ENCODE peak calls at places on chromosome 18, in five cellular contexts. U is stomach, F is left ventricle myocardium inferior, Q is choroid plexus epithelial cell, O is retinal pigment epithelial cell. C is an unnamed sample.

GRCh38 chr18:31225668-31226067 is 63.0 kb upstream of the DSC1 start:
- DNase-seq in U (no peak), F (peak; percentile 42), Q (peak; percentile 93), O (peak; percentile 80), C (peak; percentile 91)

GRCh38 chr18:29892960-29893558 is 1149.5 kb downstream of the DSC3 start:
- DNase-seq in U (no peak), F (no peak), Q (peak; percentile 6), O (no peak), C (no peak)

GRCh38 chr18:6327895-6328623 is 86.7 kb downstream of the L3MBTL4 start:
- DNase-seq in U (no peak), F (no peak), Q (no peak), O (peak; percentile 24), C (no peak)

GRCh38 chr18:79626905-79627749 is 52.5 kb upstream of the CTDP1 start:
- DNase-seq in U (no peak), F (no peak), Q (no peak), O (no peak), C (no peak)

GRCh38 chr18:79522451-79523220 is 126.9 kb downstream of the NFATC1 start:
- DNase-seq in U (no peak), F (no peak), Q (no peak), O (no peak), C (no peak)

GRCh38 chr18:4267641-4268040 is 187.5 kb downstream of the DLGAP1 start:
- DNase-seq in U (no peak), F (no peak), Q (no peak), O (no peak), C (no peak)

GRCh38 chr18:38301621-38302020 is 736.0 kb upstream of the CELF4 start:
- DNase-seq in U (no peak), F (no peak), Q (peak; percentile 0), O (peak; percentile 59), C (no peak)

GRCh38 chr18:43869451-43870008 is 592.2 kb upstream of the SYT4 start:
- DNase-seq in U (no peak), F (no peak), Q (peak; percentile 88), O (peak; percentile 40), C (peak; percentile 71)

GRCh38 chr18:7230646-7231349 is at the start of gene LRRC30:
- DNase-seq in U (no peak), F (no peak), Q (no peak), O (no peak), C (no peak)

GRCh38 chr18:69257861-69258458 is 142.7 kb upstream of the DOK6 start:
- DNase-seq in U (no peak), F (no peak), Q (peak; percentile 82), O (peak; percentile 74), C (peak; percentile 73)

GRCh38 chr18:73688851-73689659 is 458.6 kb downstream of the FBXO15 start:
- DNase-seq in U (no peak), F (no peak), Q (peak; percentile 83), O (peak; percentile 96), C (peak; percentile 46)

GRCh38 chr18:31267823-31268481 is 50.0 kb upstream of the DSG1 start:
- DNase-seq in U (no peak), F (no peak), Q (no peak), O (no peak), C (no peak)

GRCh38 chr18:75860166-75860565 is 432.7 kb upstream of the SMIM21 start:
- DNase-seq in U (no peak), F (no peak), Q (no peak), O (no peak), C (no peak)

GRCh38 chr18:56756971-56757370 is 105.8 kb downstream of the WDR7 start:
- DNase-seq in U (no peak), F (no peak), Q (no peak), O (no peak), C (no peak)

GRCh38 chr18:72233106-72233505 is 311.0 kb downstream of the CBLN2 start:
- DNase-seq in U (no peak), F (no peak), Q (no peak), O (no peak), C (no peak)

GRCh38 chr18:37778417-37779165 is 213.0 kb upstream of the CELF4 start:
- DNase-seq in U (peak; percentile 46), F (peak; percentile 45), Q (peak; percentile 32), O (peak; percentile 6), C (peak; percentile 22)

GRCh38 chr18:66958309-66958708 is 354.4 kb upstream of the CDH19 start:
- DNase-seq in U (no peak), F (no peak), Q (no peak), O (no peak), C (no peak)

DNA sequence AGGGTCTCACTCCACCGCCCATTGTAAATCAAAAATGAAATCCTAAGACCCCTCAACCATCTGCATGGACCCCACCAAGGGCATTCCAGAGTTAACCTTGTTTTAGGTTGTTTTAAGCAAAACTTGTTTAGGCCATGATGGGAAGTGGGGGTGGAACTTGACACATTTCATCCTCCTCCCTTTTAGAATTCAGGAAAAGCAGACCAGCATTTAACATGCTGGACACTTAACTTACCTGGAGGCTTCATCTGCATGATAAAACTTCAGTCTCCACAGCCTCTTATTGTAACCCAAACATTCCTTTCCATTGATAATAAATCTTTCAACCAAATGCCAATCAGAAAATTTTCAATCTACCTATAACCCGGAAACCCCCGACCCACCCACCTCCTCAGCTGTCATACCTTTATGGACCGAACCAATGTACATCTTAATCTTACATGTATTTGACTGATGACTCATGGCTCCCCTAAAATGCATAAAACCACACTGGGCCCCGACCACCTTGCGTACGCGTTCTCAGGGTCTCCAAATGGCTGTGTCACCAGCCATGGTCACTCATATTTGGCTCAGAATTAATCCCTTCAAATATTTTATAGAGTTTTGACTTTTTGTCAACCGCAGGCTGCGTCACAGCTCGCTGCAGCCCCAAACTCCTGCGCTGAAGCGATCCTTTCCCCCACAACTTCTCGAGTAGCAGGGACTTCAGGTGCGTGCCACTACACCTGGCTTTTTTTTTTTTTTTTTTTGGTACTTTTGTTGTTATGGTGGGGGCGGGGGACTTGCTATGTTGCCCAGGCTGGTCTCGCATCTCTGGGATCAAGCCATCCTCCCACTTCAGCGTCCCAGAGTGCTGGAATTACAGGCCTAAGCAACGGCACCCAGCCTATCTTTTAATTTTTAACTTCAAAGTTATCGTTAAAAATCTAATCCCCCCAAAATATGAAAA is 917 bp downstream of the MPPE1 start:
- DNase-seq in U (no peak), F (no peak), Q (no peak), O (no peak), C (no peak)
- H3K4me3 ChIP-seq in U (peak overlapping the region; percentile 89), F (peak overlapping the region; percentile 90), Q (peak overlapping the region; percentile 90), O (peak overlapping the region; percentile 69), C (peak overlapping the region; percentile 84)

DNA sequence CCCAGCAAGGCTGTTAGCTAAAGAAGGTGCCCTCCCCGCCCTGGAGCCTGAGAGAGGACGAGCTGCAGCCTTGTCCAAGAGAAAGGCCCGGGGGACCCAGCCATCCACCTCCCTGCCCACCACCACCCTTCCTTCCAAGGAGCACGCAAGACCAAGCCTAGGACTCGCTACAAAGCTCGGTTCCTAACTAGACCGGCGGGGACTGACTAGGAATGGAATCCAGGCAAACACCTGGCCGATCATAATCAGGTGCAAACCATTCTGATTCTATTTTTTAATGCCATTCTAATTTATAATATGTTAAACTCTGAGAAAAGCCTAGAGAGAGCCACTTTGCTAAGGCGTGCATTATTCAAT is 19.7 kb upstream of the TUBB6 start:
- DNase-seq in U (no peak), F (no peak), Q (no peak), O (no peak), C (no peak)
- H3K4me3 ChIP-seq in U (peak overlapping the region; percentile 47), F (peak overlapping the region; percentile 65), Q (peak overlapping the region; percentile 57), O (peak overlapping the region; percentile 57), C (peak overlapping the region; percentile 58)

GRCh38 chr18:54210463-54210862 is 14.0 kb downstream of the MBD2 start:
- DNase-seq in U (no peak), F (no peak), Q (no peak), O (no peak), C (no peak)
- H3K4me3 ChIP-seq in U (no peak overlapping the region), F (no peak overlapping the region), Q (no peak overlapping the region), O (no peak overlapping the region), C (no peak overlapping the region)

GRCh38 chr18:10456718-10457499 is 2.5 kb downstream of the APCDD1 start:
- DNase-seq in U (no peak), F (no peak), Q (no peak), O (no peak), C (no peak)
- H3K4me3 ChIP-seq in U (peak overlapping the region; percentile 75), F (peak overlapping the region; percentile 76), Q (no peak overlapping the region), O (no peak overlapping the region), C (no peak overlapping the region)

GRCh38 chr18:63237486-63237885 is 82.1 kb downstream of the BCL2 start:
- DNase-seq in U (no peak), F (no peak), Q (no peak), O (peak; percentile 48), C (peak; percentile 7)

GRCh38 chr18:63238711-63239110 is 80.9 kb downstream of the BCL2 start:
- DNase-seq in U (no peak), F (no peak), Q (no peak), O (no peak), C (no peak)

GRCh38 chr18:63236417-63236816 is 83.2 kb downstream of the BCL2 start:
- DNase-seq in U (no peak), F (peak; percentile 26), Q (no peak), O (no peak), C (no peak)

GRCh38 chr18:63237911-63238710 is 81.5 kb downstream of the BCL2 start:
- DNase-seq in U (no peak), F (no peak), Q (peak; percentile 97), O (peak; percentile 98), C (peak; percentile 88)

DNA sequence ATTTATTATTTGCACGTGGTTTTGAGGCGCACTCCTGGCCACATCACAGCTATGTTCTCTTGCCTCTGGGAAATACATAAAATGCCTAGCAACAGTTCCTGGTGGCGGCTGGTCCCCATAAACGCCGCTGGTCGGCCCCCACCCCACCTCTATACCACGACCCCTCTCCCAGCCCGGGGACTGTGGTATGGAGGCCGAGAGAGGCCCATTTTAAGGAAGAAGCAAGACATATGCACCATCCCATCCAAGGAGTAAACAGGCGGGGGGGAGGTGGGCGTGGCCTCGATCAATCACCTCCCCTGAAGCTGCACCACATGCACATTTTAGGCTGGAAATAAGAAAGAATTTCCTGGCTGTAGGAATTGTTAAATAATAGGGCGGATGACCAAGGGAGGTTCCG is 82.6 kb downstream of the BCL2 start:
- DNase-seq in U (no peak), F (peak; percentile 25), Q (no peak), O (no peak), C (no peak)
- H3K4me3 ChIP-seq in U (no peak overlapping the region), F (peak overlapping the region; percentile 32), Q (no peak overlapping the region), O (no peak overlapping the region), C (no peak overlapping the region)

GRCh38 chr18:24429188-24429587 is 2.7 kb downstream of the IMPACT start:
- DNase-seq in U (no peak), F (no peak), Q (no peak), O (no peak), C (no peak)

GRCh38 chr18:24427484-24427883 is 1.0 kb downstream of the IMPACT start:
- DNase-seq in U (no peak), F (no peak), Q (peak; percentile 55), O (no peak), C (peak; percentile 16)

GRCh38 chr18:24426398-24427294 is at the start of gene IMPACT:
- DNase-seq in U (peak; percentile 85), F (peak; percentile 86), Q (peak; percentile 84), O (peak; percentile 31), C (peak; percentile 53)

GRCh38 chr18:24428709-24429108 is 2.2 kb downstream of the IMPACT start:
- DNase-seq in U (no peak), F (no peak), Q (no peak), O (no peak), C (no peak)

DNA sequence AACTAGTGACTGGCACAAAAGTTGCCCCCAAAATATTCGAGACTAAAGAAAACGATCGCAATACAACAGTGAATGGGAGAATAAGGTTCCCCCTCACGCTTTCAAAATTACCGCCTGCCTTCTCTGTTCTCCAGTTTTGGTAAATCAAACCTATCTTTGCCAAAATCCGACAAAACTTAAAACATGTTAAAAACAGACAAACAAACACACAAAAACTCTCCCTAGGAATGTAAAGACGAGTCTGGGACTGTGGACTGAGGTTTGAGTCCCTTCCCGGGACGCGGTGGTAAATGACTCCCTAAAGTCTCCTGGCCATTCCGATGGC is 435 bp upstream of the IMPACT start:
- DNase-seq in U (no peak), F (no peak), Q (no peak), O (no peak), C (no peak)
- H3K4me3 ChIP-seq in U (peak overlapping the region; percentile 88), F (peak overlapping the region; percentile 82), Q (peak overlapping the region; percentile 85), O (peak overlapping the region; percentile 69), C (peak overlapping the region; percentile 76)

C was measured in brain microvascular endothelial cell.